ENCODE peak calls at places on chromosome 22, in five cellular contexts. Q is PC-3, L is stomach, I is cardiac muscle cell, G is AG04450. O is an unnamed sample.

GRCh38 chr22:21683401-21683811 is 17.6 kb downstream of the PPIL2 start:
- DNase-seq in Q (no peak), L (no peak), I (no peak), G (no peak), O (no peak)

GRCh38 chr22:31122532-31123291 is at the start of gene INPP5J:
- DNase-seq in Q (peak), L (peak), I (peak), G (no peak), O (no peak)

GRCh38 chr22:31241200-31241599 is 29.1 kb downstream of the LIMK2 start:
- DNase-seq in Q (no peak), L (no peak), I (no peak), G (no peak), O (no peak)

GRCh38 chr22:44737414-44738346 is 14.7 kb upstream of the ARHGAP8 start:
- DNase-seq in Q (no peak), L (no peak), I (no peak), G (no peak), O (no peak)

GRCh38 chr22:18110944-18111758 is 542 bp downstream of the TUBA8 start:
- DNase-seq in Q (no peak), L (no peak), I (no peak), G (no peak), O (no peak)

GRCh38 chr22:27842236-27842993 is 40.9 kb upstream of the MN1 start:
- DNase-seq in Q (no peak), L (no peak), I (peak), G (no peak), O (no peak)

GRCh38 chr22:44129614-44129976 is 51.1 kb upstream of the PARVG start:
- DNase-seq in Q (no peak), L (no peak), I (no peak), G (no peak), O (no peak)

GRCh38 chr22:45067731-45068130 is 57.9 kb upstream of the PHF21B start:
- DNase-seq in Q (no peak), L (no peak), I (no peak), G (no peak), O (no peak)

GRCh38 chr22:46069518-46070214 is 80.7 kb upstream of the PPARA start:
- DNase-seq in Q (peak), L (peak), I (no peak), G (peak), O (peak)

GRCh38 chr22:48459259-48459658 is 1368.4 kb downstream of the BRD1 start:
- DNase-seq in Q (no peak), L (no peak), I (no peak), G (no peak), O (no peak)

GRCh38 chr22:46070722-46071450 is 79.4 kb upstream of the PPARA start:
- DNase-seq in Q (peak), L (peak), I (peak), G (no peak), O (peak)

GRCh38 chr22:33837806-33838205 is 82.5 kb downstream of the LARGE1 start:
- DNase-seq in Q (no peak), L (no peak), I (no peak), G (no peak), O (no peak)

GRCh38 chr22:26339755-26340154 is 89.3 kb upstream of the ASPHD2 start:
- DNase-seq in Q (no peak), L (no peak), I (no peak), G (no peak), O (no peak)

GRCh38 chr22:38700271-38700788 is 413 bp downstream of the JOSD1 start:
- DNase-seq in Q (peak), L (peak), I (no peak), G (no peak), O (peak)

GRCh38 chr22:45341503-45341902 is 31.8 kb downstream of the FAM118A start:
- DNase-seq in Q (no peak), L (no peak), I (peak), G (no peak), O (no peak)

GRCh38 chr22:28923826-28924732 is 40.7 kb downstream of the ZNRF3 start:
- DNase-seq in Q (no peak), L (peak), I (no peak), G (no peak), O (no peak)

GRCh38 chr22:44916281-44917231 is 93.2 kb downstream of the PHF21B start:
- DNase-seq in Q (no peak), L (no peak), I (no peak), G (no peak), O (no peak)

GRCh38 chr22:26321469-26321913 is 107.6 kb upstream of the ASPHD2 start:
- DNase-seq in Q (peak), L (no peak), I (no peak), G (no peak), O (no peak)

GRCh38 chr22:35329114-35329847 is 29.6 kb downstream of the TOM1 start:
- DNase-seq in Q (peak), L (no peak), I (no peak), G (no peak), O (no peak)
- TF ChIP-seq CTCF in Q (peak), L (no peak), I (no peak), G (no peak), O (no peak)

GRCh38 chr22:47384977-47385376 is 622.5 kb downstream of the TBC1D22A start:
- DNase-seq in Q (no peak), L (no peak), I (no peak), G (no peak), O (no peak)

GRCh38 chr22:47379037-47379436 is 616.6 kb downstream of the TBC1D22A start:
- DNase-seq in Q (no peak), L (no peak), I (no peak), G (no peak), O (no peak)

GRCh38 chr22:47380692-47381091 is 618.2 kb downstream of the TBC1D22A start:
- DNase-seq in Q (no peak), L (no peak), I (no peak), G (no peak), O (no peak)

GRCh38 chr22:47381240-47381639 is 618.8 kb downstream of the TBC1D22A start:
- DNase-seq in Q (no peak), L (no peak), I (no peak), G (no peak), O (peak)

GRCh38 chr22:47382164-47382890 is 619.9 kb downstream of the TBC1D22A start:
- DNase-seq in Q (no peak), L (no peak), I (no peak), G (no peak), O (peak)
- H3K4me3 ChIP-seq in Q (no peak), L (no peak), I (no peak), G (no peak), O (no peak)

GRCh38 chr22:40463727-40464126 is 93.3 kb downstream of the SGSM3 start:
- DNase-seq in Q (no peak), L (no peak), I (no peak), G (no peak), O (no peak)
- H3K27ac ChIP-seq in Q (no peak), L (peak), I (no peak), G (no peak), O (no peak)

GRCh38 chr22:29994941-29995340 is 85.3 kb upstream of the HORMAD2 start:
- DNase-seq in Q (peak), L (no peak), I (no peak), G (no peak), O (no peak)

GRCh38 chr22:29997516-29997915 is 82.7 kb upstream of the HORMAD2 start:
- DNase-seq in Q (no peak), L (no peak), I (no peak), G (no peak), O (no peak)

GRCh38 chr22:29992341-29993275 is 87.7 kb upstream of the HORMAD2 start:
- DNase-seq in Q (peak), L (no peak), I (no peak), G (no peak), O (no peak)

GRCh38 chr22:29998627-29999026 is 81.6 kb upstream of the HORMAD2 start:
- DNase-seq in Q (no peak), L (no peak), I (no peak), G (no peak), O (no peak)

GRCh38 chr22:29994027-29994715 is 86.1 kb upstream of the HORMAD2 start:
- DNase-seq in Q (peak), L (no peak), I (no peak), G (no peak), O (no peak)
- TF ChIP-seq CTCF in Q (peak), L (no peak), I (no peak), G (peak), O (no peak)

GRCh38 chr22:37538590-37539357 is 19.6 kb upstream of the CARD10 start:
- DNase-seq in Q (peak), L (peak), I (peak), G (peak), O (peak)
- H3K4me3 ChIP-seq in Q (peak), L (no peak), I (no peak), G (no peak), O (no peak)

GRCh38 chr22:23231471-23232093 is 51.3 kb downstream of the BCR start:
- DNase-seq in Q (no peak), L (no peak), I (no peak), G (no peak), O (no peak)
- H3K27ac ChIP-seq in Q (no peak), L (no peak), I (no peak), G (no peak), O (peak)

GRCh38 chr22:43110927-43111623 is 525 bp downstream of the BIK start:
- DNase-seq in Q (peak), L (peak), I (peak), G (no peak), O (no peak)

GRCh38 chr22:43109921-43110443 is 568 bp upstream of the BIK start:
- DNase-seq in Q (no peak), L (no peak), I (no peak), G (no peak), O (no peak)

GRCh38 chr22:43109511-43109910 is 1.0 kb upstream of the BIK start:
- DNase-seq in Q (no peak), L (no peak), I (no peak), G (no peak), O (no peak)

GRCh38 chr22:43113516-43114251 is 3.1 kb downstream of the BIK start:
- DNase-seq in Q (peak), L (peak), I (no peak), G (no peak), O (no peak)

DNA sequence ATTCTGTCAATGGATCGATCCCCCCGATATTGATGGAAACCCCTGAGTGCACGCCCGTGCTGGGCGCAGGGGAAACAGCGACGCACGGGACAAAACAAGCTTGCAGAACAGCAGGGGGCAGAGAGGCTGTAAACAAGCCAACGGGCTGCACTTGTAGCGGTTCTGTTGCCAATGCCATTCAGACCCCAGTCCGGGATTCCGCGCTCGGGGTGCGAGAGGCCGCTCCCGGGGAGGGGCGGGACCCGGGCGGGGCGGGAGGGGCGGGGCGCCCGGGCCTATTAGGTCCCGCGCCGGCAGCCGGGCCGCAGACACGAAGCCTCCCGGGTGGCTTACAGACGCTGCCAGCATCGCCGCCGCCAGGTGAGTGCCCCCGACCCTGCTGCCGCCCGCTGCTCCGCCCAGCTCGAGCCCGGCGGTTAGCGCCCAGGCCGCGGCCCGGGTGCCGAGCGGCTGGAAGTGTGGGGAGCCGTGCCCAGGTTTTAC is at the start of gene BIK:
- DNase-seq in Q (peak), L (peak), I (peak), G (no peak), O (peak)
- TF ChIP-seq CTCF in Q (no peak), L (no peak), I (peak), G (peak), O (peak)

GRCh38 chr22:41910050-41910598 is 4.8 kb downstream of the SHISA8 start:
- DNase-seq in Q (no peak), L (no peak), I (peak), G (no peak), O (no peak)
- H3K4me3 ChIP-seq in Q (peak), L (peak), I (peak), G (no peak), O (peak)

DNA sequence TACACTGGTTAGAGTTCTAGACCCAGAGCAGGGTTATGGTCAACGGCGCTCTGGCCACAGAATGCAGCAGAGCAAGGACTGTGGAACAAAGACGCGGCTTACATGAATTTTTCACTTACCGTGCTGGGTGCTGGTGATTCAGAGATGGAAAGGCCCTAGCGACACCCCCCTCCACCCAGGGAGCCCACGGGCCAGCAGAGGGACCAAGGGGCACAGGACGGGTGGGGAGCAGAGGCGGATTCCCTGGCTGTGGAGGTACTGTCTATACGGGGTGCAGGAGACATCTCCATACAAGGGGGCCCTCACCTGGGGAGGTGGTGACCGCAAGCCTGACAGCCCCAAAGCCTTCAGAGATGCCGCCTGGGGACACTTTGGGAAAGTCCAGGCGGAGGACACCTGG is 1.1 kb upstream of the SEPTIN5 start:
- DNase-seq in Q (no peak), L (no peak), I (no peak), G (no peak), O (no peak)
- H3K27ac ChIP-seq in Q (no peak), L (no peak), I (no peak), G (no peak), O (no peak)

GRCh38 chr22:25110846-25111578 is 88.6 kb upstream of the CRYBB3 start:
- DNase-seq in Q (peak), L (peak), I (peak), G (peak), O (peak)
- TF ChIP-seq CTCF in Q (peak), L (no peak), I (peak), G (peak), O (peak)

O was measured in ascending aorta.